ENCODE peak calls at places on chromosomes 1 and 21, in six cellular contexts. R is GDM1, W is HAP-1, A is astrocyte of the hippocampus, Q is fibroblast of the aortic adventitia, Z is nephron progenitor cell. I is an unnamed sample.

GRCh38 chr1:109579044-109579443 is 30.6 kb downstream of the GNAI3 start:
- DNase-seq in R (no peak), W (no peak), A (peak), Q (peak), Z (no peak), I (peak)

GRCh38 chr1:116377564-116378529 is 4.8 kb downstream of the ATP1A1 start:
- DNase-seq in R (no peak), W (no peak), A (peak), Q (peak), Z (no peak), I (peak)

GRCh38 chr1:211332839-211333238 is 6.2 kb downstream of the TRAF5 start:
- DNase-seq in R (no peak), W (no peak), A (no peak), Q (peak), Z (no peak), I (no peak)

GRCh38 chr1:160993544-160993943 is 27.4 kb downstream of the F11R start:
- DNase-seq in R (no peak), W (no peak), A (peak), Q (peak), Z (no peak), I (peak)

GRCh38 chr21:38787461-38788274 is 18.1 kb upstream of the ETS2 start:
- DNase-seq in R (no peak), W (no peak), A (peak), Q (peak), Z (peak), I (no peak)

GRCh38 chr1:215005078-215005477 is 77.5 kb upstream of the KCNK2 start:
- DNase-seq in R (no peak), W (no peak), A (peak), Q (peak), Z (no peak), I (no peak)

GRCh38 chr1:225772323-225772768 is 5.3 kb upstream of the SRP9 start:
- DNase-seq in R (peak), W (peak), A (peak), Q (peak), Z (peak), I (peak)

GRCh38 chr1:11364170-11364569 is 91.2 kb downstream of the UBIAD1 start:
- DNase-seq in R (no peak), W (no peak), A (no peak), Q (no peak), Z (no peak), I (peak)

GRCh38 chr1:159879977-159880376 is 17.5 kb upstream of the VSIG8 start:
- DNase-seq in R (no peak), W (no peak), A (no peak), Q (peak), Z (no peak), I (no peak)

GRCh38 chr1:18351735-18352134 is 129.0 kb upstream of the KLHDC7A start:
- DNase-seq in R (no peak), W (no peak), A (no peak), Q (no peak), Z (no peak), I (no peak)

GRCh38 chr1:209561561-209561960 is 22.0 kb upstream of the CAMK1G start:
- DNase-seq in R (no peak), W (no peak), A (no peak), Q (no peak), Z (no peak), I (peak)